ENCODE peak calls at places on chromosomes 13 and 19, in ten cellular contexts. J is spleen, A is IMR-90, V is vagina, B is Peyer's patch, T is uterus, D is NB4, E is breast epithelium, M is body of pancreas, P is adrenal gland. U is an unnamed sample.

GRCh38 chr13:32266130-32266529 is 49.0 kb downstream of the ZAR1L start:
- DNase-seq in P (no peak), V (no peak), B (no peak), J (no peak), D (no peak), E (no peak), A (no peak), M (no peak), T (no peak), U (no peak)

GRCh38 chr13:28410096-28410495 is 84.8 kb downstream of the FLT1 start:
- DNase-seq in A (no peak), D (no peak), E (no peak), V (no peak), T (no peak), B (no peak), J (no peak), M (no peak), P (no peak), U (no peak)

GRCh38 chr19:6693681-6694080 is 23.7 kb upstream of the TNFSF14 start:
- DNase-seq in D (peak), J (peak), E (no peak), P (no peak), M (no peak), V (no peak), B (no peak), A (no peak), T (no peak), U (no peak)

GRCh38 chr13:43865892-43866291 is 13.6 kb downstream of the CCDC122 start:
- DNase-seq in M (no peak), A (peak), J (no peak), T (no peak), V (no peak), P (no peak), B (no peak), D (peak), E (no peak), U (no peak)

GRCh38 chr19:50328257-50329145 is 676 bp downstream of the KCNC3 start:
- DNase-seq in D (no peak), E (no peak), J (peak), M (peak), B (no peak), A (no peak), P (no peak), T (no peak), V (no peak), U (no peak)

GRCh38 chr13:48121733-48122132 is 26.8 kb upstream of the MED4 start:
- DNase-seq in J (no peak), A (no peak), D (no peak), B (no peak), V (no peak), P (no peak), M (no peak), T (no peak), E (no peak), U (no peak)

GRCh38 chr13:26867451-26868067 is 107.0 kb upstream of the GPR12 start:
- DNase-seq in V (no peak), M (no peak), B (no peak), E (no peak), A (peak), T (no peak), P (peak), J (no peak), D (peak), U (no peak)

GRCh38 chr19:8150178-8150865 is 930 bp upstream of the FBN3 start:
- DNase-seq in J (no peak), T (no peak), D (no peak), E (no peak), V (no peak), B (no peak), M (no peak), A (no peak), P (no peak), U (no peak)

GRCh38 chr13:75153834-75154233 is 328.1 kb downstream of the TBC1D4 start:
- DNase-seq in P (no peak), V (no peak), D (no peak), B (no peak), M (no peak), A (no peak), T (no peak), E (no peak), J (no peak), U (no peak)

GRCh38 chr13:112200200-112200599 is 133.3 kb downstream of the SOX1 start:
- DNase-seq in J (no peak), M (no peak), D (no peak), T (no peak), A (no peak), V (no peak), E (no peak), P (no peak), B (no peak), U (no peak)

GRCh38 chr19:34430738-34431625 is 2.8 kb downstream of the UBA2 start:
- DNase-seq in D (peak), J (no peak), T (no peak), E (no peak), A (peak), M (no peak), B (no peak), P (no peak), V (no peak), U (no peak)

GRCh38 chr13:36549771-36550170 is 117.5 kb downstream of the CCNA1 start:
- DNase-seq in V (no peak), D (peak), P (peak), J (no peak), E (no peak), T (no peak), A (no peak), B (no peak), M (no peak), U (peak)

GRCh38 chr19:4556574-4557185 is 2.8 kb downstream of the SEMA6B start:
- DNase-seq in A (no peak), J (no peak), P (peak), D (peak), E (no peak), V (no peak), M (no peak), B (no peak), T (no peak), U (no peak)

GRCh38 chr13:95251641-95252040 is 49.6 kb downstream of the ABCC4 start:
- DNase-seq in A (no peak), P (no peak), B (no peak), D (no peak), E (no peak), V (no peak), T (no peak), M (no peak), J (no peak), U (no peak)

GRCh38 chr19:7460562-7460966 is 28.3 kb downstream of the PEX11G start:
- DNase-seq in V (no peak), J (no peak), E (no peak), P (no peak), T (no peak), D (no peak), M (no peak), A (peak), B (no peak), U (no peak)

GRCh38 chr19:5526691-5527090 is 41.1 kb downstream of the TINCR start:
- DNase-seq in D (no peak), E (no peak), B (no peak), T (no peak), A (no peak), J (no peak), M (no peak), P (no peak), V (no peak), U (no peak)

GRCh38 chr19:46442808-46443450 is 14.2 kb upstream of the PNMA8C start:
- DNase-seq in A (peak), B (no peak), M (peak), T (peak), E (no peak), D (no peak), V (no peak), P (peak), J (no peak), U (no peak)

GRCh38 chr19:1012334-1012733 is 8.6 kb downstream of the TMEM259 start:
- DNase-seq in J (no peak), D (no peak), M (no peak), B (no peak), P (no peak), A (no peak), E (no peak), T (no peak), V (no peak), U (peak)

GRCh38 chr13:73970413-73971055 is 163.7 kb downstream of the KLF12 start:
- DNase-seq in B (no peak), J (no peak), T (no peak), P (no peak), D (no peak), A (no peak), E (no peak), M (no peak), V (no peak), U (no peak)

GRCh38 chr13:38415233-38415632 is 65.6 kb downstream of the UFM1 start:
- DNase-seq in M (no peak), E (no peak), V (no peak), J (no peak), D (peak), B (no peak), A (no peak), T (no peak), P (no peak), U (peak)

GRCh38 chr13:85503797-85504196 is 295.4 kb downstream of the SLITRK6 start:
- DNase-seq in A (peak), T (no peak), E (no peak), B (no peak), M (no peak), D (no peak), P (no peak), V (no peak), J (no peak), U (no peak)

GRCh38 chr13:85497652-85498051 is 301.6 kb downstream of the SLITRK6 start:
- DNase-seq in M (no peak), A (peak), E (no peak), P (no peak), V (no peak), B (no peak), T (no peak), J (no peak), D (no peak), U (no peak)

GRCh38 chr19:50465986-50466771 is 10.1 kb upstream of the EMC10 start:
- DNase-seq in E (no peak), D (no peak), P (no peak), M (no peak), J (no peak), A (no peak), V (no peak), T (no peak), B (peak), U (no peak)

GRCh38 chr19:13964776-13965175 is 12.5 kb downstream of the DCAF15 start:
- DNase-seq in D (no peak), A (peak), J (no peak), V (no peak), P (no peak), B (no peak), M (no peak), E (no peak), T (no peak), U (no peak)

GRCh38 chr19:47779524-47780214 is 1.2 kb downstream of the SELENOW start:
- DNase-seq in D (no peak), T (peak), A (no peak), E (no peak), B (no peak), J (no peak), M (peak), P (no peak), V (no peak), U (peak)

GRCh38 chr19:28332351-28332750 is 880.6 kb downstream of the UQCRFS1 start:
- DNase-seq in V (peak), T (no peak), J (no peak), M (no peak), D (no peak), E (no peak), A (no peak), B (no peak), P (no peak), U (no peak)

GRCh38 chr19:43367822-43368221 is 14.3 kb downstream of the CD177 start:
- DNase-seq in B (no peak), V (no peak), A (no peak), T (no peak), E (no peak), M (no peak), P (no peak), J (no peak), D (no peak), U (no peak)

GRCh38 chr13:35512271-35512920 is 35.9 kb upstream of the MAB21L1 start:
- DNase-seq in D (peak), V (peak), M (no peak), J (no peak), B (no peak), P (peak), A (peak), E (no peak), T (peak), U (no peak)

GRCh38 chr13:111267784-111268183 is 52.7 kb upstream of the TEX29 start:
- DNase-seq in A (peak), T (no peak), E (no peak), V (no peak), D (no peak), B (no peak), M (no peak), J (no peak), P (no peak), U (no peak)

GRCh38 chr13:31209172-31209818 is 9.5 kb downstream of the B3GLCT start:
- DNase-seq in E (no peak), J (no peak), M (peak), P (peak), B (no peak), T (peak), V (no peak), D (no peak), A (peak), U (peak)
- TF ChIP-seq POLR2A in E (no peak), J (no peak), M (no peak), P (no peak), B (no peak), T (no peak), V (no peak), D (no peak), A (no peak), U (no peak)

GRCh38 chr13:30737511-30738342 is 2.4 kb downstream of the ALOX5AP start:
- DNase-seq in B (no peak), T (no peak), P (no peak), M (no peak), E (no peak), J (peak), A (no peak), D (peak), V (no peak), U (peak)

GRCh38 chr13:30738526-30738925 is 3.2 kb downstream of the ALOX5AP start:
- DNase-seq in M (no peak), J (no peak), P (no peak), B (no peak), E (no peak), A (no peak), D (peak), T (no peak), V (no peak), U (no peak)

GRCh38 chr13:30742896-30743295 is 7.6 kb downstream of the ALOX5AP start:
- DNase-seq in T (no peak), E (no peak), D (no peak), V (no peak), J (no peak), M (no peak), B (no peak), P (no peak), A (no peak), U (no peak)

GRCh38 chr13:30738946-30739528 is 3.7 kb downstream of the ALOX5AP start:
- DNase-seq in V (no peak), E (no peak), T (no peak), P (no peak), B (no peak), J (no peak), A (no peak), D (no peak), M (no peak), U (no peak)

DNA sequence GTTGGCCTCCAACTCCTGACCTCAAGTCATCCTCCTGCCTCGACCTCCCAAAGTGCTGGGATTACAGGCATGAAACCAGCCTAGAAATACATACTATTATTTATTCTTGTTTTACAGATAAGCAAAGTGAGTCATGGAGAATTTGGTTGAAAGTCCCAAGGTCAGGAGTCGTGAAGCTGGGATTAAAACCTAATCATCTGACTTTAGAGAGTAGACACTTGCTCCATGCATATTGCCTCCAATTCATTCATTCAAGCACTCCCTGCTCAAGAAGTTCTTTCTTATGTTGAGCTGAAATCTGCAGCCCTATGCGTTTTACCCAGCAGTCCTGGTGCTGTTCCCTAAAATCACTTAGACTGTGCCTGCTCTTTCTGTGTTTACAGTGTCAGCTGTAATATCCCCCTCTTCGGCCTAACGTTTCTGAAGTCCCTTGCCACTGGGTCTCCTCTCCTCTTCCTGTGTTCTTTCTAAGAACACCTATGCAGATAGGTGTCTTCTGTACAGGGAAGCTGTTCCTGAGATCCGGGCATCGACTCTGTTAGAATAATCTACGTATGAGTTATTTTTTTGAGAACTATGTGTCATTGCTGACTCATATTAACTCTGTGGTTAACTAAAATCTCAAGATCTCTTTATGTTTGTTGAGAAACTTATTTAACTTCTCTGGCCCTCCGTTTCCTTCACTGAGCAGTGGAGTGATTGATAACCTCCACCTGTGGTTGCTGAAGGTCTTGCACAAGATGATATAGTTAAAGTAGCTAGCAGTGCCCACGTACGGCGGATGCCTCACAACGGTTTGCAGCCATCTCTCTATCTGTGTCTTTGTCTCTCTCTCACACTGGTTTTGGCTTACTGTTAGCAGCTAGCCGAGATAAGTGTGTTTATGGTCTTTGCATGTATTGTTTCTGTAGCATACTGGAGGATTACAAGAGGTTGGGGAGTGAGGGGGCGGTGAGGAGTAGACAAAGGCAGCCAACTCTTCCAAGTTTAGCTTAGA is 4.6 kb downstream of the ALOX5AP start:
- DNase-seq in E (no peak), V (no peak), P (no peak), T (no peak), B (peak), M (no peak), D (peak), A (peak), J (no peak), U (no peak)
- TF ChIP-seq POLR2A in E (no peak), V (no peak), P (no peak), T (no peak), B (no peak), M (no peak), D (no peak), A (no peak), J (no peak), U (no peak)

GRCh38 chr19:55605207-55605636 is 225 bp upstream of the ZNF865 start:
- DNase-seq in E (peak), T (peak), J (peak), B (peak), D (peak), A (peak), V (peak), P (peak), M (peak), U (peak)
- TF ChIP-seq POLR2A in E (no peak), T (peak), J (no peak), B (peak), D (no peak), A (peak), V (peak), P (peak), M (peak), U (peak)

DNA sequence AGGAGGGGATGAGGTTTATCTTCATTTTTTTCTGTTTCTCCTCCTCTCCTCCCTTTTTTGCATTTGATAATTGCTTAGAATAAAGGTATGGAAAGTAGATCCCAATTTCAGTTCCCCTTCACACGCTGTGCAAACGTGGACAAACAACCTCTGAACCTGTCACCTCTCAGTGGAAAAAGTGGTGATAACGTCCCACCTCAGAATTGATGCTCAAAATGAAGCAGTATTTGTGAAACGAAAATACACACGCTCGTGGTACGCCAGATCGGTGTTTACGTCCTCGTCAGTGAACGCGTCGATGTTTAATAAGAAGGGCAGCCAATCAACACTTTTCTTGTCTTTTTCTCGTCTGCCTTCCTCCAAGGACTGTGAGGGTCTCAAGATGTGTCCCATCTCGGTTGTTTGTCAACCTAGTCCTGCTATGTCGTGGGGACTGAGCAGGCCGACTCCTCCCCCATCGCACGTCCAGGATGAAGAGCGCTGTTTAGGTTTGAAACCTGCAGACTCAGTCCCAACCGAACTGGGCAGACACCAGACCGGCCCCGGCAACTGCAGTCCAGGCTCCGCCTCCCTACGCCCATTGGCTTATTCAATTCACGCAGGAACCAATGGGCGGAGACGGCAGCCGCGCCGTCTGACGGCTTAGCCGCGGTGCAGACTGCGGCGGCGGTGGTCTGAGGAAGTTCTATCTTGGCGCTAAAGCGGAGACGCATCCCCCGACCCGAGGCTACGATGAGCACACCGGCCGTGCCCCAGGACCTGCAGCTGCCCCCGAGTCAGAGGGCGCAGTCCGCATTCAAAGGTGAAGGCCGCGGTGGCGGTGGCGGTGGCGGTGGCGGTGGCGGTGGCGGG is at the start of gene CKAP2:
- DNase-seq in E (peak), B (peak), T (peak), J (peak), A (peak), V (peak), M (peak), D (peak), P (peak), U (peak)
- TF ChIP-seq POLR2A in E (peak), B (peak), T (peak), J (no peak), A (peak), V (peak), M (peak), D (peak), P (peak), U (no peak)

GRCh38 chr19:19062454-19063182 is 1.2 kb upstream of the SLC25A42 start:
- DNase-seq in J (no peak), P (peak), E (no peak), M (no peak), A (peak), V (no peak), D (peak), B (no peak), T (no peak), U (no peak)

GRCh38 chr19:19063183-19064097 is at the start of gene SLC25A42:
- DNase-seq in T (peak), J (peak), M (peak), P (peak), B (peak), V (peak), E (peak), A (peak), D (peak), U (peak)

GRCh38 chr19:19061491-19061890 is 2.3 kb upstream of the SLC25A42 start:
- DNase-seq in V (no peak), A (no peak), P (no peak), J (no peak), M (peak), E (no peak), D (no peak), T (no peak), B (no peak), U (peak)

GRCh38 chr19:19064811-19065745 is 1.3 kb downstream of the SLC25A42 start:
- DNase-seq in D (peak), A (no peak), B (peak), P (no peak), J (peak), E (no peak), T (no peak), M (no peak), V (no peak), U (peak)

GRCh38 chr19:19064098-19064722 is 416 bp downstream of the SLC25A42 start:
- DNase-seq in A (no peak), E (no peak), T (no peak), D (no peak), M (no peak), B (no peak), J (no peak), P (no peak), V (no peak), U (peak)
- TF ChIP-seq POLR2A in A (no peak), E (no peak), T (no peak), D (no peak), M (no peak), B (no peak), J (no peak), P (no peak), V (no peak), U (no peak)